ENCODE peak calls at places on chromosomes 4 and X, in four cellular contexts. X, K, W and Q are unnamed samples.

GRCh38 chr4:87262886-87263285 is 42.5 kb upstream of the KLHL8 start:
- DNase-seq in X (no peak), K (no peak), W (no peak), Q (no peak)

GRCh38 chr4:89248879-89249281 is 58.7 kb downstream of the GPRIN3 start:
- DNase-seq in X (no peak), K (no peak), W (no peak), Q (no peak)

GRCh38 chr4:106809083-106809482 is 227.0 kb downstream of the DKK2 start:
- DNase-seq in X (peak), K (no peak), W (no peak), Q (no peak)

GRCh38 chr4:51963871-51964513 is 56.2 kb downstream of the LRRC66 start:
- DNase-seq in X (no peak), K (no peak), W (no peak), Q (no peak)

GRCh38 chr4:169256856-169257756 is 13.7 kb downstream of the SH3RF1 start:
- DNase-seq in X (no peak), K (no peak), W (no peak), Q (no peak)

GRCh38 chrX:314781-315595 is 3.6 kb downstream of the GTPBP6 start:
- DNase-seq in X (no peak), K (no peak), W (no peak), Q (no peak)

GRCh38 chr4:147968641-147969040 is 236.8 kb downstream of the ARHGAP10 start:
- DNase-seq in X (no peak), K (no peak), W (no peak), Q (no peak)

GRCh38 chrX:6708676-6709075 is 173.8 kb upstream of the VCX3A start:
- DNase-seq in X (no peak), K (no peak), W (no peak), Q (no peak)

GRCh38 chr4:80097395-80098177 is 24.6 kb upstream of the ANTXR2 start:
- DNase-seq in X (no peak), K (no peak), W (no peak), Q (no peak)

GRCh38 chrX:13463608-13464007 is 105.8 kb upstream of the EGFL6 start:
- DNase-seq in X (no peak), K (no peak), W (no peak), Q (no peak)

GRCh38 chr4:88533937-88534750 is 10.6 kb upstream of the PYURF start:
- DNase-seq in X (no peak), K (no peak), W (no peak), Q (no peak)

GRCh38 chrX:123072686-123073385 is 111.2 kb upstream of the GRIA3 start:
- DNase-seq in X (no peak), K (no peak), W (no peak), Q (no peak)

GRCh38 chr4:85787133-85787532 is 312.2 kb downstream of the ARHGAP24 start:
- DNase-seq in X (no peak), K (no peak), W (no peak), Q (no peak)